ENCODE peak calls at places on chromosome 9, in ten cellular contexts. T is fibroblast of lung; B is cardiac muscle cell; V is CD4-positive, CD25-positive, alpha-beta regulatory T cell; G is left ventricle myocardium inferior; L is RWPE1; I is transverse colon; Y is PC-3; E is Panc1; M is epithelial cell of prostate. R is an unnamed sample.
A peak's percentile ranks its signal among the peaks of the same experiment; 100 is the strongest.

GRCh38 chr9:117963493-117963892 is 259.3 kb downstream of the TLR4 start:
- DNase-seq in T (no peak), B (no peak), V (no peak), G (no peak), L (no peak), I (no peak), Y (no peak), E (no peak), M (no peak), R (no peak)

GRCh38 chr9:138103824-138104206 is 226.2 kb downstream of the CACNA1B start:
- DNase-seq in T (no peak), B (no peak), V (no peak), G (no peak), L (no peak), I (no peak), Y (no peak), E (no peak), M (no peak), R (no peak)

GRCh38 chr9:118170032-118170955 is 466.1 kb downstream of the TLR4 start:
- DNase-seq in T (no peak), B (peak; percentile 66), V (no peak), G (no peak), L (peak; percentile 51), I (peak; percentile 15), Y (peak; percentile 31), E (peak; percentile 24), M (no peak), R (peak; percentile 17)

GRCh38 chr9:107480386-107480789 is 9.2 kb downstream of the KLF4 start:
- DNase-seq in T (peak; percentile 94), B (no peak), V (no peak), G (peak; percentile 30), L (peak; percentile 82), I (no peak), Y (peak; percentile 19), E (no peak), M (no peak), R (no peak)

GRCh38 chr9:70988551-70988950 is 132.9 kb downstream of the TRPM3 start:
- DNase-seq in T (no peak), B (no peak), V (no peak), G (no peak), L (no peak), I (no peak), Y (no peak), E (no peak), M (no peak), R (no peak)

GRCh38 chr9:135030711-135031245 is 56.7 kb upstream of the OLFM1 start:
- DNase-seq in T (no peak), B (no peak), V (no peak), G (no peak), L (no peak), I (no peak), Y (no peak), E (no peak), M (no peak), R (no peak)

GRCh38 chr9:75892168-75892901 is 1.9 kb downstream of the PCSK5 start:
- DNase-seq in T (peak; percentile 24), B (peak; percentile 38), V (no peak), G (peak; percentile 25), L (no peak), I (peak; percentile 70), Y (no peak), E (no peak), M (no peak), R (no peak)

GRCh38 chr9:4656621-4657020 is 5.5 kb upstream of the PLPP6 start:
- DNase-seq in T (no peak), B (no peak), V (no peak), G (no peak), L (no peak), I (no peak), Y (no peak), E (no peak), M (no peak), R (no peak)

GRCh38 chr9:124355032-124355940 is 60.0 kb downstream of the PSMB7 start:
- DNase-seq in T (no peak), B (no peak), V (no peak), G (no peak), L (no peak), I (no peak), Y (no peak), E (no peak), M (no peak), R (no peak)

GRCh38 chr9:124356745-124357390 is 58.4 kb downstream of the PSMB7 start:
- DNase-seq in T (no peak), B (no peak), V (no peak), G (no peak), L (no peak), I (no peak), Y (no peak), E (no peak), M (no peak), R (no peak)

GRCh38 chr9:124354364-124355031 is 60.7 kb downstream of the PSMB7 start:
- DNase-seq in T (no peak), B (no peak), V (no peak), G (no peak), L (no peak), I (no peak), Y (no peak), E (no peak), M (no peak), R (no peak)

GRCh38 chr9:124357591-124358361 is 57.5 kb downstream of the PSMB7 start:
- DNase-seq in T (no peak), B (no peak), V (no peak), G (no peak), L (no peak), I (no peak), Y (no peak), E (no peak), M (no peak), R (no peak)

DNA sequence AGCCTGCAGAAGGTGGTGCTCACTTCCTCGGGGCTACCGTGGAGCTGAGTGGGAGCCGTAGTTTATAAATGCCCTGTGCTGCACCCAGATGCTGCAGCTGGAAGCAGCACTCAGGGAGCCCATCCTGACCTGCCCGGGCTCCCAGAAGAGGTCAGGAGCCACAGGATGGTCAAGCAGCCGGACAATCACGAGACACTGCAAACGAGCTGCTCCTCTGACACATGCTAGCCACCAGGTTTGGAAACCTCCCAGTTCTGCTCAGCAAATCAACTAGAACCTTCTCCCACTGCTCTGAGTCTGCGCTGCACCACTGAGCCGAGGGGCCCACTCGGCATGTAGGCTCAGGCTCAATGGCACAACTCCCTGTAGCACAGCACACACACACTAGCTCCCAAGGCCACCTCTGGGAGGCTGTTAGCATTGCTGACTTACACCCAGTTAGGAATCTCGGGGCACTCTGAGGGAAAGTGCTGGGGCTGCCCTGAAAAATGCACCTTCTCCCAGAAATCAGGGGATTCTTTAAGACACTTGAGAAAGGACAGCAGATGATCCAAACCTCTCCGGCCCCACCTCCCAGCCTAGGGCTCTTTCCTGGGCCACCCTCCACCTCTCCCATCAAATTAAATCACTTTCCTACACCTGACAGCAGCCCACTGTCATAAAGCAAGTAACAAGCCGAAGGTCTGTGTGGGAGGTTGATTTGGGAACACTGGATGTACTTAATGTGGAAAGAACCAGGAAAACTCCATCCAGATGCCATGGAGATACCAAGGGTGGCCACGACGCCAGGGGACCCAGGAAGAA is 59.1 kb downstream of the PSMB7 start:
- DNase-seq in T (no peak), B (no peak), V (no peak), G (no peak), L (no peak), I (no peak), Y (no peak), E (no peak), M (no peak), R (no peak)
- H3K27ac ChIP-seq in T (no peak overlapping the region), B (no peak overlapping the region), V (no peak overlapping the region), G (no peak overlapping the region), L (peak overlapping the region; percentile 42), I (no peak overlapping the region), Y (no peak overlapping the region), E (peak overlapping the region; percentile 54), M (no peak overlapping the region), R (peak overlapping the region; percentile 77)

GRCh38 chr9:113600871-113601545 is 137.5 kb downstream of the RGS3 start:
- DNase-seq in T (no peak), B (no peak), V (no peak), G (no peak), L (no peak), I (no peak), Y (no peak), E (no peak), M (no peak), R (no peak)

GRCh38 chr9:113603773-113604172 is 140.2 kb downstream of the RGS3 start:
- DNase-seq in T (no peak), B (no peak), V (no peak), G (no peak), L (no peak), I (no peak), Y (no peak), E (no peak), M (no peak), R (no peak)

GRCh38 chr9:113600477-113600851 is 136.9 kb downstream of the RGS3 start:
- DNase-seq in T (no peak), B (no peak), V (no peak), G (no peak), L (no peak), I (no peak), Y (no peak), E (no peak), M (no peak), R (no peak)

GRCh38 chr9:113604393-113604792 is 140.9 kb downstream of the RGS3 start:
- DNase-seq in T (no peak), B (no peak), V (no peak), G (no peak), L (no peak), I (no peak), Y (no peak), E (no peak), M (no peak), R (no peak)

DNA sequence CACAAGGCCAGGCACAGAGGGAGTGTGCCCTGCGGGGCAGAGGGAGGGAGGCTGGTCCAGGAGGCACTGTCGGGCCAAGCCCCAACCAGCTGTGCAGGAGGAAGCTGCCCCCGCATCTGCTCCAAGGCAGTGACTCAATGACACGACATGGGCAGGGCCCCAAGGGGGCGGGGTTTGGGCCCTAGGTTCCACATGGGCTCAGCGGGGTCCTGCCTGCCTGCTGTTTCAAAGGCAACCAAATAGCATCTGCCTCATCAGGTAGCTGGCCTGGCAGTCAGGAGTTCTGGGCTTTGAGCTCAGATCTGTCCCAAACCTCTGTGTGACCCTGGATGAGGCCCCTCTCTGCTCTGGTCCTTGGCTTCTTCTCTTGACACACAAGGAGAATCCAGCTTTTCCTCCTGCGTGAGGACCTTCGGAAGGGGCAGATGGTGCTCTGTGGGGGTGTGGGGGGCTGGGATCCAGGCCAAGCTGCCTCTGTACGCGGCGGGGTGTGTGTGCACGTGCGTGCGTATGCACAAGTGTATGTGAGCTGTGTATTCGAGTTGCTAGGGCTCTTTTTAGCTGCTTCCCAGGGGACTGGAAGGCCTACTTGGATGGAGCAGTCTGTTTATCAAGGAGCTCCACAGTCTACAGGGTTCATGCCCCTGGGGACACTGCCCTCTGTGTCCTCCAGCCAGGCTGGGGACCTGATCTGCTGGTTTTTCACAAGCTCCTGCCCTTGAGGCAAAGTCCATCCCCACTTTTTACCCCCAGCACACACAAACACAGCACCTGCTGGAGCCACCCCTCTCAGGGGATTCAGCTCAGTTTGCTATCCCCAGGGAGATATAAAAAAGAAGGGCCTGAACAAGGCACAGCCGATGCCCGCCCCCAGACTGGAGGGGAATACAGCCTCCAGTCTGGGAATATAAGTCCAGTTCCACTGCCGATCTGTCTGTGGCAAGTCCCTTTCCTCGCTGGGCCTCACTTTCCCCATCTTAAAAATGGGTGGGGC is 138.9 kb downstream of the RGS3 start:
- DNase-seq in T (peak; percentile 72), B (no peak), V (no peak), G (peak; percentile 81), L (peak; percentile 93), I (peak; percentile 48), Y (peak; percentile 22), E (no peak), M (no peak), R (no peak)
- H3K27ac ChIP-seq in T (peak overlapping the region; percentile 86), B (no peak overlapping the region), V (no peak overlapping the region), G (peak overlapping the region; percentile 94), L (peak overlapping the region; percentile 28), I (peak overlapping the region; percentile 39), Y (no peak overlapping the region), E (no peak overlapping the region), M (no peak overlapping the region), R (no peak overlapping the region)

GRCh38 chr9:16309350-16310271 is 560.9 kb downstream of the BNC2 start:
- DNase-seq in T (peak; percentile 56), B (no peak), V (no peak), G (peak; percentile 41), L (no peak), I (peak; percentile 17), Y (no peak), E (no peak), M (no peak), R (no peak)
- H3K27ac ChIP-seq in T (no peak overlapping the region), B (no peak overlapping the region), V (no peak overlapping the region), G (peak overlapping the region; percentile 46), L (no peak overlapping the region), I (peak overlapping the region; percentile 5), Y (no peak overlapping the region), E (no peak overlapping the region), M (no peak overlapping the region), R (no peak overlapping the region)

GRCh38 chr9:13089721-13090120 is 189.8 kb downstream of the MPDZ start:
- DNase-seq in T (no peak), B (no peak), V (no peak), G (no peak), L (no peak), I (no peak), Y (no peak), E (no peak), M (no peak), R (no peak)

GRCh38 chr9:13083366-13083765 is 196.1 kb downstream of the MPDZ start:
- DNase-seq in T (no peak), B (no peak), V (no peak), G (no peak), L (no peak), I (no peak), Y (peak; percentile 41), E (no peak), M (no peak), R (no peak)

GRCh38 chr9:13082796-13083195 is 196.7 kb downstream of the MPDZ start:
- DNase-seq in T (no peak), B (no peak), V (no peak), G (no peak), L (peak; percentile 25), I (no peak), Y (peak; percentile 92), E (no peak), M (peak; percentile 66), R (no peak)

GRCh38 chr9:13088734-13089427 is 190.6 kb downstream of the MPDZ start:
- DNase-seq in T (peak; percentile 73), B (peak; percentile 69), V (no peak), G (no peak), L (peak; percentile 53), I (peak; percentile 7), Y (peak; percentile 70), E (peak; percentile 17), M (no peak), R (peak; percentile 37)

DNA sequence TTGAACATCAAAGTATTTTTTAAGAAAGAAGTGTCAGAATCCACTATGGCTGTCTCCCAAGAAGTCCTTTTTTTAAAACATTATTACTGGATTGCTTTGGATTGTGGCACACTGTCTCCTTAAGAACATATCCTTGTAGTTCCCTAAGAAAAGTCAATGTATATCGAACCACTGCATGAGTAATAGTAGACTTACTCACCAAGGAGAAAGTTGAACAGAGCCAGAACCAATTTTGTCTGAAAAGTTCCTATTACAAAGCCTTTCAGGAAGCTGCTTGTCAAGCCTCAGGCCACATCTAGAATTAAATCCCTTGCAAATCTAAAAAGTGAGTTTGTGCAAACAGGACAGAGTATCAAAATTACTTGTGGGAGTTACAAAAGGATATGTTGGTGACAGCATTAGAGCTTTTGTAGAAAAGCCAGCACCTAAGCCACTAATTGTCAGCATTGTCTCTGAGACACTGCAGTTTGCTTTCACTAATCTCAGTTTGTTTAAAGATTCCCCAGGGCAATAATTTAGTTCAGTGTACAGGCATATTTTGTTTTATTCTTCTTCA is 195.4 kb downstream of the MPDZ start:
- DNase-seq in T (peak; percentile 68), B (no peak), V (no peak), G (no peak), L (peak; percentile 26), I (no peak), Y (peak; percentile 85), E (no peak), M (peak; percentile 46), R (no peak)
- H3K27ac ChIP-seq in T (no peak overlapping the region), B (no peak overlapping the region), V (no peak overlapping the region), G (no peak overlapping the region), L (no peak overlapping the region), I (no peak overlapping the region), Y (peak overlapping the region; percentile 88), E (no peak overlapping the region), M (peak overlapping the region; percentile 26), R (no peak overlapping the region)

R was measured in caudate nucleus.